ENCODE peak calls at places on chromosomes 16 and 17, in nine cellular contexts. P, Y, I, V, O, B, W, Z and K are unnamed samples.

GRCh38 chr17:57636985-57637667 is 108.0 kb downstream of the CCDC182 start:
- DNase-seq in P (no peak), Y (no peak), I (no peak), V (no peak), O (no peak), B (no peak), W (peak), Z (no peak), K (no peak)

GRCh38 chr16:48393843-48394703 is 8.9 kb upstream of the SIAH1 start:
- DNase-seq in P (no peak), Y (no peak), I (peak), V (no peak), O (peak), B (no peak), W (peak), Z (peak), K (no peak)

GRCh38 chr17:19573075-19573474 is 39.4 kb downstream of the SLC47A1 start:
- DNase-seq in P (no peak), Y (no peak), I (peak), V (peak), O (no peak), B (no peak), W (peak), Z (peak), K (no peak)

GRCh38 chr17:17093764-17094163 is 51.5 kb downstream of the MPRIP start:
- DNase-seq in P (no peak), Y (no peak), I (peak), V (no peak), O (no peak), B (no peak), W (no peak), Z (no peak), K (no peak)

GRCh38 chr16:79885320-79885719 is 284.8 kb upstream of the MAF start:
- DNase-seq in P (no peak), Y (no peak), I (no peak), V (no peak), O (no peak), B (no peak), W (no peak), Z (no peak), K (no peak)

GRCh38 chr16:89923640-89924297 is 627 bp downstream of the TUBB3 start:
- DNase-seq in P (no peak), Y (no peak), I (peak), V (no peak), O (peak), B (no peak), W (no peak), Z (no peak), K (no peak)

GRCh38 chr17:27762527-27763305 is 37.6 kb downstream of the NOS2 start:
- DNase-seq in P (no peak), Y (no peak), I (peak), V (no peak), O (no peak), B (no peak), W (peak), Z (peak), K (no peak)

GRCh38 chr16:75147968-75148310 is 385 bp upstream of the ZFP1 start:
- DNase-seq in P (no peak), Y (no peak), I (no peak), V (no peak), O (no peak), B (no peak), W (no peak), Z (no peak), K (no peak)

GRCh38 chr17:3502466-3502865 is 26.7 kb downstream of the ASPA start:
- DNase-seq in P (no peak), Y (no peak), I (no peak), V (no peak), O (no peak), B (no peak), W (no peak), Z (no peak), K (no peak)

GRCh38 chr16:17408955-17409441 is 61.8 kb downstream of the XYLT1 start:
- DNase-seq in P (no peak), Y (no peak), I (no peak), V (no peak), O (no peak), B (no peak), W (no peak), Z (no peak), K (no peak)

GRCh38 chr16:54431041-54431996 is 144.7 kb upstream of the IRX3 start:
- DNase-seq in P (no peak), Y (no peak), I (peak), V (no peak), O (no peak), B (no peak), W (peak), Z (peak), K (no peak)

DNA sequence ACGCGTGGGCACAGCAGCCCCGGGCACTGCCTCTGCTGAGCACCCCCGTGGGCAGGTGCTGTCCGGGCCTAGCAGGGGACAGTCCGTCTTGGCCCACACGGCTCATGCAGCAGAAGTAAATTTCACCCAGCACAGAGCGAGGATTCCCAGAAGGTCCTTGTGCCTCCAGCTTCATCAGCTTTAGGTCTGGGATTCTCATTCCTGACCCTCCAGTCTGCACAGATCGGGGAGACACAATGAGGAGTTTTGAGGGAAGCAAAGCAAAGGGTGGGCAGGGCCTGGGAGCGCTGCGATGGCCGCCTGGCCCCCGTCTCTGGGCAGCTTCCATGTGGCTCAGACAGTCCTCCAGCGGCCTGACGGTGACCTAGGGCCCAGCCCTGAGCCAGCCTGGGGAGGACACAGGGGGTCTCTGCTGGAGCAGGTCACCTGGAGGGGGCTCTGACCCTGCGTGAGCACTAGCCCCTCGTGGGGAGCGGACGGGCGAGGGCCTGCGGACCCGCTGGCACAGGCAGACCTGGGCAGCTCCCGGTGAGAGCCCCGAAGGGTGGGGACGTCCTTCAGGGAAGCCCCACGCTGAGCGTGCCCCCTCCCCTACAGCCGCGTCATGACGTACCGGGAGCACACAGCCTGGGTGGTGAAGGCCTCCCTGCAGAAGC is 30.7 kb upstream of the CHMP6 start:
- DNase-seq in P (no peak), Y (no peak), I (no peak), V (no peak), O (no peak), B (no peak), W (no peak), Z (no peak), K (no peak)
- H3K4me3 ChIP-seq in P (no peak), Y (no peak), I (no peak), V (no peak), O (no peak), B (no peak), W (no peak), Z (no peak), K (no peak)

GRCh38 chr17:80204626-80205468 is 15.3 kb downstream of the SGSH start:
- DNase-seq in P (no peak), Y (no peak), I (no peak), V (no peak), O (no peak), B (no peak), W (no peak), Z (no peak), K (no peak)
- H3K4me3 ChIP-seq in P (no peak), Y (no peak), I (no peak), V (no peak), O (no peak), B (no peak), W (no peak), Z (no peak), K (no peak)

GRCh38 chr17:83110755-83111154 is 31.3 kb downstream of the METRNL start:
- DNase-seq in P (no peak), Y (no peak), I (peak), V (no peak), O (peak), B (no peak), W (peak), Z (peak), K (no peak)
- H3K4me3 ChIP-seq in P (peak), Y (peak), I (peak), V (peak), O (peak), B (peak), W (peak), Z (peak), K (no peak)

GRCh38 chr16:31202402-31203385 is at the start of gene PYCARD:
- DNase-seq in P (no peak), Y (peak), I (peak), V (no peak), O (peak), B (peak), W (peak), Z (no peak), K (no peak)
- H3K4me3 ChIP-seq in P (peak), Y (peak), I (peak), V (peak), O (peak), B (peak), W (peak), Z (peak), K (peak)

GRCh38 chr16:67017810-67018488 is 11.0 kb upstream of the CBFB start:
- DNase-seq in P (no peak), Y (peak), I (peak), V (peak), O (peak), B (peak), W (peak), Z (peak), K (peak)

GRCh38 chr16:67015317-67015731 is 13.6 kb upstream of the CBFB start:
- DNase-seq in P (no peak), Y (no peak), I (no peak), V (no peak), O (peak), B (no peak), W (no peak), Z (no peak), K (no peak)

GRCh38 chr16:67017451-67017750 is 11.5 kb upstream of the CBFB start:
- DNase-seq in P (no peak), Y (no peak), I (no peak), V (no peak), O (no peak), B (no peak), W (no peak), Z (no peak), K (no peak)

GRCh38 chr16:67016143-67016542 is 12.8 kb upstream of the CBFB start:
- DNase-seq in P (no peak), Y (no peak), I (no peak), V (no peak), O (peak), B (no peak), W (no peak), Z (no peak), K (no peak)

GRCh38 chr16:67016681-67017450 is 12.1 kb upstream of the CBFB start:
- DNase-seq in P (no peak), Y (no peak), I (no peak), V (no peak), O (peak), B (no peak), W (no peak), Z (no peak), K (no peak)
- H3K4me3 ChIP-seq in P (no peak), Y (no peak), I (no peak), V (no peak), O (no peak), B (no peak), W (no peak), Z (no peak), K (no peak)

GRCh38 chr17:7859028-7859427 is 1.2 kb downstream of the CYB5D1 start:
- DNase-seq in P (no peak), Y (no peak), I (no peak), V (no peak), O (no peak), B (no peak), W (no peak), Z (no peak), K (no peak)
- H3K4me3 ChIP-seq in P (no peak), Y (peak), I (peak), V (peak), O (peak), B (peak), W (no peak), Z (peak), K (peak)

DNA sequence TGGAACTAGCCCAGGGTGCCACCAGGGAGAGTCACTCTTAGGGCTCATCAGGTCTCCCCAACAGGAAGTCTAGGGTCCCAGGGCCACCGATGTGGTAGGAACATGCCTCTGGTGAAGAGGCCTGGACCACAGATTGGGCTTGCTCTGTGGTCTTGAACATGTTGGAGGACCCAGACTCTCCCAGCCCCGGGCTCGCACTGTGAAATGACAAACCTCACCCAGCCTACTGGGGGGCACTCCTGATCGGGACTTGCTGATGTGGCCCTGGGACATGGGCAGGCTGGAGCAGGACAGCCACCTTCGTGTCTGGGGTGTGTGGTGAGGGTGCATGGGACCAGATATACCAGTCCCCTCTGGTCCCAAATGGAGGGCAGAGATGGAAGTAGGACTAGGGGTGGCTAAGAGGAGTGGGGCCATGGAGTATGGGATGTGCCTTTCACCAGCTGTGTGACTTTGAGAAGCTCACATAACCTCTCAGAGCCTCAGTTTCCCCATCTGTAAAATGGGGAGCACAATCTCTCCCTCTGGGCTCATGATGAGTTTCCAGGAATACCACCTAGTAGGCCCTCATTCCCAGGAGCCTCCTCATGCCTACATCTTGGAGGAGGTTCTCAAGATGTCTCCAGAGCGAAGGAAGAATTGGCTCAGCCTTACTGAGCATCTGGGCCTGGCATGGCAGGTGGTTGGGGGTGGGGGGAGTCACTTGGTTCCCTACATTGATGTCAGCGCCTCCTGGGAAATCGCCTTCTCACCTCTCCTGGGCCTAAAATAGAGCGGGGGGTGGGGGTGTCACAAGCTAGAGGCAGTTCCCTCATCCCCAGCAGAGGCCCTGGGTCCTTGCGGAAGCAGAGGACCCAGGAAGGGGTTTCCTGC is 1.5 kb upstream of the ADAM11 start:
- DNase-seq in P (no peak), Y (no peak), I (no peak), V (no peak), O (no peak), B (no peak), W (no peak), Z (no peak), K (no peak)
- H3K4me3 ChIP-seq in P (no peak), Y (no peak), I (no peak), V (no peak), O (no peak), B (no peak), W (no peak), Z (no peak), K (no peak)

DNA sequence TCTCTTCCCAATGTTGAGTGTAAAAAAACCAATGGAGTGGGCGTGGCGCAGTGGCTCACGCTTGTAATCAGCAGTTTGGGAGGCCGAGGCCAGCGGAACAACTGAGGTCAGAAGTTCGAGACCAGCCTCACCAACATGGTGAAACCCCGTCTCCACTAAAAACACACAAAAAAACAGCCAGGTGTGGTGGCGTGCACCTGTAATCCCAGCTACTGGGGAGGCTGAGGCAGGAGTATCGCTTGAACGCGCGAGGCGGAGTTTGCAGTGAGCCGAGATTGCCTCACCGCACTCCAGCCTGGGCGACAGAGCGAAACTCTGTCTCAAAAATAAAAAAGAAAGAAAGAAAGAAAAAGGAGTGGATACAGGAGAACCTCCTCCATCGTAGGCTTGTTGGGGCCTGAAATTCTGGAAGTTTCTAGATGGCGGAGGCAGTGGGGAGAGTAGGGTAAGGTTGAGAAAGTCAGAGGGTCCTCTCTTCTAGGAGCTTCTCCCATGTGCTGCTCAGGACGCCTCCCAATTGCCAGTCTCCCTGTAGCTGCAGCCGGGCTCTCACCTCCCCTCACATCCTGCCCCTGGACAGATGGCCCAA is 709 bp upstream of the ZNF764 start:
- DNase-seq in P (no peak), Y (no peak), I (no peak), V (no peak), O (no peak), B (no peak), W (no peak), Z (no peak), K (no peak)
- H3K4me3 ChIP-seq in P (no peak), Y (peak), I (peak), V (peak), O (peak), B (peak), W (peak), Z (peak), K (peak)